ENCODE peak calls at places on chromosomes 2 and 18, in eight cellular contexts. M, R, Z, P, S, A, K and N are unnamed samples.
A peak's percentile ranks its signal among the peaks of the same experiment; 100 is the strongest.

GRCh38 chr2:101152195-101153076 is 1.3 kb upstream of the TBC1D8 start:
- DNase-seq in R (no peak), Z (no peak), S (peak; percentile 44), M (peak; percentile 38), A (no peak), P (no peak), K (peak; percentile 68), N (no peak)

GRCh38 chr2:219658861-219659260 is 31.4 kb downstream of the SLC4A3 start:
- DNase-seq in A (no peak), K (no peak), P (no peak), M (no peak), Z (no peak), R (no peak), S (no peak), N (no peak)

GRCh38 chr2:2830576-2830975 is 499.5 kb upstream of the MYT1L start:
- DNase-seq in K (no peak), M (no peak), A (no peak), P (no peak), R (no peak), S (no peak), Z (no peak), N (no peak)

GRCh38 chr2:172736419-172737174 is 952 bp downstream of the RAPGEF4 start:
- DNase-seq in P (no peak), M (no peak), Z (no peak), K (no peak), S (no peak), R (no peak), A (no peak), N (no peak)

GRCh38 chr18:32160547-32160946 is 29.3 kb upstream of the MEP1B start:
- DNase-seq in K (no peak), S (no peak), P (no peak), A (no peak), Z (no peak), R (no peak), M (no peak), N (no peak)

GRCh38 chr18:4821801-4822200 is 366.7 kb upstream of the DLGAP1 start:
- DNase-seq in A (no peak), Z (no peak), P (no peak), M (no peak), R (no peak), K (no peak), S (no peak), N (no peak)

GRCh38 chr2:30030361-30030760 is 109.0 kb upstream of the ALK start:
- DNase-seq in M (no peak), A (no peak), Z (no peak), P (no peak), R (no peak), S (no peak), K (no peak), N (no peak)

GRCh38 chr2:68889500-68889899 is 18.3 kb upstream of the BMP10 start:
- DNase-seq in R (no peak), K (peak; percentile 72), S (no peak), P (no peak), A (no peak), Z (no peak), M (no peak), N (no peak)

GRCh38 chr18:35267161-35267651 is 22.8 kb downstream of the ZSCAN30 start:
- DNase-seq in Z (peak; percentile 70), K (no peak), M (peak; percentile 34), R (peak; percentile 31), P (peak; percentile 81), A (peak; percentile 51), S (peak; percentile 83), N (peak; percentile 89)